ENCODE peak calls at places on chromosomes 3 and 15, in ten cellular contexts. I is GM23338, S is neural progenitor cell, J is MM.1S, A is psoas muscle, X is HL-60, D is right lobe of liver, P is Peyer's patch, F is brain microvascular endothelial cell, R is BE2C. O is an unnamed sample. For H3K27me3, the result is how much of the 10 kb centered on the place peaks cover.

GRCh38 chr3:154776549-154777230 is 303.4 kb upstream of the MME start:
- DNase-seq in X (no peak), D (no peak), R (no peak), F (no peak), J (no peak), I (no peak), A (no peak), S (no peak), P (no peak), O (no peak)

GRCh38 chr15:32872606-32873291 is 154.9 kb downstream of the GREM1 start:
- DNase-seq in A (no peak), J (no peak), D (no peak), X (no peak), R (no peak), I (no peak), S (no peak), F (no peak), P (peak), O (no peak)

GRCh38 chr3:127728417-127728816 is 55.7 kb downstream of the ABTB1 start:
- DNase-seq in A (no peak), X (no peak), R (no peak), F (no peak), S (no peak), J (no peak), D (no peak), I (no peak), P (no peak), O (no peak)

GRCh38 chr3:47860206-47860605 is 57.3 kb downstream of the DHX30 start:
- DNase-seq in X (no peak), S (no peak), A (peak), P (no peak), F (no peak), R (no peak), I (no peak), D (no peak), J (no peak), O (no peak)

GRCh38 chr3:5218815-5219214 is 31.3 kb downstream of the EDEM1 start:
- DNase-seq in J (no peak), F (no peak), P (no peak), A (no peak), I (no peak), X (no peak), R (no peak), S (no peak), D (no peak), O (no peak)

GRCh38 chr15:66573719-66574641 is 8.2 kb upstream of the LCTL start:
- DNase-seq in D (peak), A (no peak), I (no peak), F (no peak), X (no peak), P (no peak), J (no peak), S (no peak), R (no peak), O (no peak)

GRCh38 chr15:42057744-42058646 is 36.4 kb downstream of the PLA2G4D start:
- DNase-seq in J (no peak), A (no peak), I (no peak), D (no peak), R (no peak), X (no peak), F (no peak), S (no peak), P (no peak), O (no peak)

GRCh38 chr3:89179355-89179997 is 72.1 kb downstream of the EPHA3 start:
- DNase-seq in S (peak), D (no peak), I (no peak), F (peak), X (no peak), R (no peak), P (no peak), A (no peak), J (peak), O (no peak)

GRCh38 chr3:155737844-155738460 is 6.9 kb downstream of the PLCH1 start:
- DNase-seq in A (no peak), R (no peak), F (no peak), J (no peak), I (peak), D (no peak), P (peak), S (peak), X (peak), O (no peak)

GRCh38 chr3:138469869-138470268 is 35.5 kb downstream of the ESYT3 start:
- DNase-seq in P (no peak), S (no peak), A (no peak), X (no peak), F (no peak), R (no peak), J (no peak), I (no peak), D (no peak), O (no peak)

DNA sequence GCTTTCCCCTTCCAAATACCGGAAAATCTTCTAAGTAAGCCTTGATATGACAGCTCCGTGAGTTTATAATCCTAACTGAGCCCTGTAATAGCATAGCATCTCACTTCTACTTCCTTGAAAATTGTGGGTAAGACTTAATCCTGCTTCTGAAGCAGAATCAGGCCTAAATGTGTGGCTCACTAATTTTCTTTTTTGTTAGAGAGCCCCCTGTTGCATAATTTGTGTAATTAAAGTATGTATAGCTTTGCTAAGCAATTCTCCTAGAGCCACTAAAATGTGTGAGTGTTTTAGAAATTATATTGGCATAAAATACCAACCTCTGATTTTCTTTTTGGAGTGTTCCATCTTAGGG is 304.4 kb downstream of the FGF12 start:
- DNase-seq in I (peak), A (no peak), J (peak), P (no peak), D (no peak), F (no peak), X (no peak), S (peak), R (no peak), O (no peak)
- TF ChIP-seq CTCF in I (peak), A (peak), J (peak), P (no peak), D (peak), F (peak), X (no peak), S (peak), R (peak), O (no peak)

GRCh38 chr15:40930430-40931299 is 1.5 kb downstream of the DLL4 start:
- DNase-seq in F (no peak), R (peak), S (peak), I (peak), A (peak), P (peak), J (no peak), D (no peak), X (no peak), O (peak)
- H3K27me3 ChIP-seq in F (under half), R (under half), S (half or more), I (half or more), A (under half), P (under half), J (under half), D (under half), X (under half), O (half or more)

DNA sequence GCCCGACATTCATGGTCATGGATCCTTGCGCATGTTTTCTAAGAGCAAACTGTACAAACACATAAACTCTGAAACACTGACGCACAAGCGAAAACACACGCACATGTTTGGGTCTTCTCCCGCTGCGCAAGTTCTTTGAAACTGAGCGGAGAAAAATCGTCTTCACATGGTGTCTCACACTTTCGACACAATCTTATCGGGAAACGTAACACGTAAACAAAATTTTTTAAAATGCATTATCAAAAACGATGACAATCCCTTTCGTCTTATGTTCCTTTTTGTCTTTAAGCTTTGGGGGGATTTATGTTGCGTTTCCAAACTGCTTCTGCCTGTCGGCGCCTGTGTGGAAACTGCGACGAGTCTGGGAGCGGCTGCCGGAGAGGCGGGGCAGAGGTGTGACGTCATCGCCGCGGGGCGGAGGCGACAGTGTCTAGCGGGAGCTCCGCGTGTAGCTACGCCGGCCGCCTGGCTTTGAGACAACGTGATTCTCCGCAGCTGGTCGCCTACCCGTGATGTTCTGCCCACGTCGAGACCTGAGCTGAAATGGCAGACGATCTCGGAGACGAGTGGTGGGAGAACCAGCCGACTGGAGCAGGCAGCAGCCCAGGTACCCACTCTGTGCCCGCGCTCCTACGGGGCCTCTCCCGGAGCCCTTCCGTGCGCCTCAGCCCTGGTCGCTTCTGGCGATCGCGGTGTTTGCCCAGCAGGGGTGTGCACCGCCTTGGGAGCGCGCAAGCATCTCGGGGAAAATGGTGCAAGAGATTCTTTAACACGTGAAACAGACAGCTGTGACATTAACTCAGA is at the start of gene CMSS1:
- DNase-seq in F (peak), P (peak), X (peak), D (peak), J (peak), R (peak), A (peak), S (peak), I (peak), O (peak)
- TF ChIP-seq CTCF in F (peak), P (no peak), X (no peak), D (no peak), J (peak), R (peak), A (peak), S (no peak), I (no peak), O (no peak)

GRCh38 chr3:71063768-71064287 is 519.7 kb downstream of the FOXP1 start:
- DNase-seq in F (peak), P (peak), I (peak), S (peak), D (no peak), X (no peak), R (no peak), J (peak), A (peak), O (peak)

GRCh38 chr3:71065764-71066013 is 517.8 kb downstream of the FOXP1 start:
- DNase-seq in S (no peak), X (no peak), J (no peak), D (no peak), A (no peak), I (no peak), F (no peak), R (no peak), P (no peak), O (no peak)

GRCh38 chr3:71062920-71063767 is 520.4 kb downstream of the FOXP1 start:
- DNase-seq in F (peak), A (no peak), R (no peak), X (no peak), I (no peak), D (no peak), S (no peak), P (no peak), J (peak), O (no peak)

GRCh38 chr3:71064976-71065763 is 518.4 kb downstream of the FOXP1 start:
- DNase-seq in J (peak), A (peak), S (peak), X (no peak), D (peak), P (peak), I (peak), F (peak), R (peak), O (peak)

GRCh38 chr3:71064288-71064975 is 519.1 kb downstream of the FOXP1 start:
- DNase-seq in R (no peak), P (peak), F (peak), J (peak), A (peak), S (peak), D (peak), X (no peak), I (peak), O (peak)
- H3K27me3 ChIP-seq in R (under half), P (under half), F (under half), J (under half), A (under half), S (under half), D (under half), X (under half), I (under half), O (under half)

DNA sequence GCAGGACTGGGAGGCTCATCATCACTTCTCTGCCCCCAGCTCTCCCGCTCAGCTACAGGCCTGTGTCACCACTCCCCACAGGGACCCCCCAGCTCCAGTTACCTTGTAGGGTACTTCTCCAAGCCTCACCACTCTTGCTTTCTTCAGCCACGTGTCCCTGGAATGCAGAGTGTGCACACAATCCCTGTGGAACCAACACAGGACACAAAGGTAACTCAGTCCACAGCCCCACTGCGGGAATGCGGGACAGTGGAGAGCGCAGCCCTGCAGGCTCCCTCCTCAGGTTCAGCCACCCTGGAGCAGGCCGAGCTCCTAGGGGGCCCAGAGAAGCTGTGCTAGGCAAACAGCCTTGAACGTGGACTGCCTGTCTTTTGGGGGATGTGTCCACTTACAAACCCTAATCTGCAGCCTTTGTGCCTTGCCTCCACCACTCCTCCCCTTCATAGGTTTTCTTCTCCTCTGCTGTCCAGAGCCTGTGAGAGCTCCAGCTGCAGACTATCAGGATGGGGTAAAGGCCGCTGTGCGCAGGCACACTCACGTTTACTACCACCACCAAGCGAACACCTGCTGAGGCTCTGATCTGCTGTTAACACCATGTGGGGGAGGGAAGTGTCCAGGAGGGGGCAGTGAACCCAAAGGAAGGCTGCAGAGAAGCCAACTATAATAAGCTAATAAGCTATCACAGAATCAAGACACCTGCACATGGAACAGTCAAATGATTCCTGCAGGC is 26.0 kb downstream of the XPC start:
- DNase-seq in P (no peak), R (no peak), S (peak), X (no peak), A (no peak), D (no peak), F (no peak), J (peak), I (peak), O (no peak)
- TF ChIP-seq CTCF in P (no peak), R (peak), S (peak), X (peak), A (no peak), D (no peak), F (peak), J (peak), I (peak), O (no peak)

GRCh38 chr3:123424999-123425386 is 23.9 kb downstream of the ADCY5 start:
- DNase-seq in J (no peak), X (no peak), S (no peak), I (no peak), A (no peak), R (no peak), F (no peak), P (no peak), D (no peak), O (no peak)
- H3K27me3 ChIP-seq in J (under half), X (under half), S (under half), I (under half), A (under half), R (under half), F (under half), P (under half), D (under half), O (under half)

GRCh38 chr15:75202251-75203016 is 752 bp downstream of the C15orf39 start:
- DNase-seq in S (peak), P (peak), I (peak), A (peak), J (peak), X (no peak), D (peak), R (peak), F (peak), O (peak)
- TF ChIP-seq CTCF in S (peak), P (no peak), I (peak), A (no peak), J (peak), X (no peak), D (no peak), R (no peak), F (peak), O (peak)

GRCh38 chr3:184260571-184261269 is 633 bp downstream of the CAMK2N2 start:
- DNase-seq in I (peak), F (no peak), S (peak), R (peak), X (no peak), J (no peak), P (no peak), A (no peak), D (no peak), O (no peak)
- H3K27me3 ChIP-seq in I (half or more), F (under half), S (half or more), R (under half), X (under half), J (under half), P (under half), A (under half), D (under half), O (under half)

DNA sequence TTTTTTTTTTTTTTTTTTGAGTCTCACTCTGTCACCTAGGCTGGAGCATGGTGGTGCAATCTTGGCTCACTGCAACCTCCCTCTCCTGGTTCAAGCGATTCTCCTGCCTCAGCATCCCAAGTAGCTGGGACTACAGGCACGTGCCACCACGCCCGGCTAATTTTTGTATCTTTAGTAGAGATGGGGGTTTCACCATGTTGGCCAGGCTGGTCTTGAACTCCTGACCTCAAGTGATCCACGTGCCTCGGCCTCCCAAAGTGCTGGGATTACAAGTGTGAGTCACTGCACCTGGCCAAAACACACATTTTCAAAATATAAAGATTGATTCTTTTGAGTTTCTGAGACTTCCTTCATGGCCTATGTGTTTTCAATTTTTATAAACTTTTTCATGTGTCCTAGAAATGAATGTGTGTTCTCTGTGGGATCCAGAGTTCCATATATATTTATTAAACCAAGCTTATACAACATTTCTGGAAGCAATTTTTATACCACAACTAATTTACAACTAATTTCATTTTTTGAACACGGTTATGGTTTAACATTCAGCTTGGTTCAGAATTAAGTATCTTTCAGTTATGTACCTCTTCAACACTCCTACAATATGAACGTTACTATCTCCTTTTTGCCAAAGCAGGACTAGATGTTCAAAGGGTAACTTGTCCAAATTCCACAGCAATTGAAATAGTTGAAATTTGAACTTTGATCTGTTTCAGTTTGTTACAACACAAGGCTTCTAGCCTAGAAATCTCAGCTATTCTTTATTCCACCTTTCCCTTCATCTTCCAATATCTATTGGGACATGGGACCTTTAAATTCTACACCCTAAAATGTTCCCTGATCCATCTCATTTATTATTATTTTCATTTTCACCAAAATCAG is 1.5 kb downstream of the ACAD11 start:
- DNase-seq in F (no peak), P (no peak), X (no peak), J (no peak), S (no peak), R (no peak), A (no peak), I (no peak), D (peak), O (no peak)
- TF ChIP-seq CTCF in F (no peak), P (no peak), X (no peak), J (no peak), S (no peak), R (no peak), A (no peak), I (no peak), D (no peak), O (no peak)